ENCODE peak calls at places on chromosomes 12 and 14, in ten cellular contexts. F is CD8-positive, alpha-beta memory T cell; Z is colonic mucosa; L is mucosa of descending colon; E is H1; B is CD8-positive, alpha-beta T cell; S is OCI-LY7; X is heart left ventricle; V is CD4-positive, CD25-positive, alpha-beta regulatory T cell; A is heart right ventricle. J is an unnamed sample. For H3K4me1, the result is how much of the 10 kb centered on the place peaks cover.

GRCh38 chr12:40093512-40093911 is 12.4 kb downstream of the SLC2A13 start:
- DNase-seq in A (no peak), Z (no peak), F (no peak), B (no peak), X (no peak), E (no peak), V (no peak), S (no peak), L (no peak), J (no peak)

GRCh38 chr12:108964391-108965166 is 56.3 kb downstream of the SVOP start:
- DNase-seq in E (no peak), S (no peak), X (no peak), B (no peak), A (no peak), L (no peak), Z (no peak), V (no peak), F (no peak), J (no peak)

GRCh38 chr14:38900887-38901286 is 202.1 kb downstream of the SEC23A start:
- DNase-seq in V (no peak), F (no peak), E (no peak), L (no peak), S (no peak), X (no peak), Z (no peak), B (no peak), A (no peak), J (no peak)

GRCh38 chr14:68704736-68705720 is 87.8 kb downstream of the ZFP36L1 start:
- DNase-seq in A (no peak), L (no peak), Z (no peak), E (no peak), V (no peak), B (no peak), S (no peak), X (no peak), F (no peak), J (no peak)

GRCh38 chr14:23123419-23123818 is 4.4 kb upstream of the CEBPE start:
- DNase-seq in A (peak), L (peak), V (no peak), X (peak), B (no peak), Z (peak), S (no peak), F (no peak), E (no peak), J (no peak)

GRCh38 chr12:70520847-70521246 is 116.4 kb downstream of the PTPRB start:
- DNase-seq in Z (no peak), L (no peak), A (no peak), E (no peak), X (no peak), V (no peak), S (no peak), B (no peak), F (no peak), J (no peak)

GRCh38 chr14:77268989-77269595 is 1.9 kb downstream of the NGB start:
- DNase-seq in V (no peak), F (no peak), Z (no peak), E (no peak), X (no peak), L (no peak), A (no peak), S (peak), B (no peak), J (peak)

GRCh38 chr14:88682495-88683114 is 110.1 kb downstream of the EML5 start:
- DNase-seq in E (no peak), X (no peak), Z (no peak), F (no peak), L (no peak), S (no peak), V (no peak), B (no peak), A (no peak), J (no peak)

GRCh38 chr14:53109028-53109687 is 44.0 kb downstream of the DDHD1 start:
- DNase-seq in Z (no peak), X (no peak), S (peak), F (peak), L (no peak), E (no peak), A (no peak), B (peak), V (peak), J (peak)

GRCh38 chr14:82313889-82314288 is 780.2 kb upstream of the SEL1L start:
- DNase-seq in Z (no peak), A (no peak), V (no peak), F (no peak), E (no peak), S (no peak), B (no peak), L (no peak), X (no peak), J (no peak)

GRCh38 chr14:98954347-98955000 is 317.5 kb downstream of the BCL11B start:
- DNase-seq in X (no peak), S (no peak), E (peak), V (no peak), A (no peak), F (no peak), B (no peak), Z (peak), L (no peak), J (no peak)

GRCh38 chr12:46148706-46149463 is 120.0 kb downstream of the SLC38A1 start:
- DNase-seq in F (no peak), L (no peak), E (no peak), X (no peak), S (no peak), B (no peak), V (no peak), Z (no peak), A (no peak), J (no peak)

GRCh38 chr12:77724367-77724957 is 106.2 kb upstream of the NAV3 start:
- DNase-seq in Z (no peak), B (no peak), S (peak), A (no peak), X (no peak), F (no peak), E (no peak), V (no peak), L (no peak), J (no peak)

GRCh38 chr14:64705406-64706118 is 1.3 kb downstream of the PLEKHG3 start:
- DNase-seq in F (peak), B (no peak), A (no peak), X (peak), V (no peak), E (no peak), Z (peak), L (peak), S (no peak), J (peak)

GRCh38 chr14:59631237-59631636 is 54.6 kb upstream of the CCDC175 start:
- DNase-seq in A (no peak), S (peak), L (no peak), F (no peak), B (no peak), V (no peak), E (peak), X (no peak), Z (no peak), J (no peak)

GRCh38 chr12:96503971-96504370 is 14.6 kb downstream of the CFAP54 start:
- DNase-seq in Z (no peak), S (no peak), B (no peak), A (no peak), F (no peak), V (no peak), L (no peak), X (no peak), E (no peak), J (no peak)

DNA sequence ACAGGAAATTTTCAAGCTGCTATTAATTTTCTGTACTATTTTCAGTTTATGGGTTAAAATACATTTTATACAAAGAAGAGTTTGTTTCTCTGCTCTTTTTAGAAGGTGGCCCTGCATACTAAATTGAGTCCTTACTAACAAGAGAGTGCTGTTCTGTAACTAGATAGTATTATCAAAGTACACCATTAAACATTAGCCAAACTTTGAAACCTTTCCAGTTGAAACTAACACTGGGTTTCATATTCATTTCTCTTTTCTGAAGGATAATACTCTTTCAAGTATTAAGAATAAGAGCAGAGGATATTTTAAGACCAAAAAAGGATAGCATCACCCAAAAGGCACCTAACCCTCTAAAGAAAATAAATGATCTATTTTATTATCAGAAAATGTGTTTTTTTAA is 47.2 kb downstream of the PEBP1 start:
- DNase-seq in Z (no peak), F (no peak), E (no peak), B (no peak), V (no peak), X (no peak), A (no peak), L (no peak), S (no peak), J (no peak)
- H3K4me1 ChIP-seq in Z (under half), F (under half), E (under half), B (under half), V (under half), X (under half), A (under half), L (under half), S (under half), J (under half)

GRCh38 chr12:114664661-114665320 is 19.2 kb downstream of the TBX3 start:
- DNase-seq in A (no peak), F (no peak), L (no peak), V (no peak), Z (no peak), B (no peak), S (no peak), X (no peak), E (peak), J (no peak)
- H3K4me3 ChIP-seq in A (no peak), F (no peak), L (no peak), V (no peak), Z (no peak), B (no peak), S (no peak), X (peak), E (peak), J (no peak)

DNA sequence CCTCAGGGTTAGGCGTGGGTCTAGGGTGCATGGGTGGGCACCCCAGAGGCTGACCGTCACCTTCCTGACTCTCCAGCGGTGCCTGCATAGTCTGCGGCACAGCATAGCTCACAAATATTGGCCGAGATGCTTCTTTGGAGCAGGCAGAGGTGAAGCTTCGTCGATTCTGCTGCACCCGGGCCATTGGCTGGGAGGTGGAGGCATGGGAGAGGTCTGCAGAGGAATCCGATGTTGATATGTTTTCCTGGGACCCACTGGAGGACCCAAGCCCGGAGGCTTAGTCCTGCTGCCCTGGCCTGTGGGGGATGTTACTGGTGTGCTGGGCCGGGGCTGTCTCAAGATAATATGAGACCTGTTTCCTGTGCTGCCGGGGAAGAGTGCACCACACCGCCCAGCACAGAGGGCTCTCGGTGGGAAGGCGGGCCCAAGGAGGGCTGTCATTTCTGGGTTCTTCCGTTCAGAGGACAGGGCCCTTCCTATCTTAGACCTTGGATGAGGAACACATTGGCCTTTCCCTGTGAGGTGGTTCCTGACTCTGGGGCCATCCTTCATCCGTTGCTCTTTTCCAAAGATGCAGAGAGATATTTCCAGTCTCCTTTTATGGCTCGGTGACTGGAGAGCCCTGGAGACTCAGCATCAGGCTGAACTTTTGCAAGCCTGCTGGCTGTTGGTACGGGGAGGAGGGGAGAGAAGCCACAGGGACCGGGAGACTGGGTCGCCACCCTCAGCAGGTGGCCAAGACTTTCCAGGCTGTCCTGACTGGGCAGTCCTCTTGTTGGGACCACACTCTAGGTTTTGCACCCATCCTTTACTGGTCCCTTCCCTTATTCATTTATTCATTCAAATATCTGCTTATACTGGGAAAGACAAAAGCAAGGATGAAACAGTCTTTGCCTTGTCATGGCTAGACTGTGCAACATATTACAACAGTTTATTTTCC is 143.5 kb downstream of the TSPAN9 start:
- DNase-seq in B (no peak), E (no peak), F (no peak), V (no peak), L (no peak), Z (no peak), S (no peak), X (no peak), A (no peak), J (no peak)
- H3K4me1 ChIP-seq in B (under half), E (under half), F (under half), V (under half), L (under half), Z (under half), S (under half), X (half or more), A (half or more), J (under half)

DNA sequence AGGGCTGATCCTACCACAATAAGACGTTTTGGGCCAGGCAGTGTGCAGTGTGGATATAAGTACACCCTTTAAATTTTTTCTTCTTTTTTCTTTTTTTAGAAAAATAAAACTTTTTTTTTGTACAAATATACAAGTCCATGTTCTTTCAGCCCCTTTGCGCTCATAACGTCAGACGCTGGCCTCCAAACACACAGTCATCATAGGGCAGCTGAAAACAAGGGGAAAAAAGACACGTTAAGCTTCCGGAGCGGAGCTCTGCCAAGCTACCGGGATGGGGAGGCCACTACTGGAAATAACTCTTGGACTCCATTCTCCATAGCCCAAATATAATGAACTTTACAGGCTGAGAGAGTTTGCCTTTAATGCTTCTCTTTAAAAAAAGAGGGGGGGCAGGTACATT is 2.7 kb downstream of the NFKBIA start:
- DNase-seq in E (no peak), A (peak), X (no peak), Z (no peak), V (no peak), S (no peak), B (no peak), F (no peak), L (no peak), J (no peak)
- H3K4me3 ChIP-seq in E (no peak), A (peak), X (peak), Z (peak), V (peak), S (no peak), B (peak), F (peak), L (no peak), J (no peak)

DNA sequence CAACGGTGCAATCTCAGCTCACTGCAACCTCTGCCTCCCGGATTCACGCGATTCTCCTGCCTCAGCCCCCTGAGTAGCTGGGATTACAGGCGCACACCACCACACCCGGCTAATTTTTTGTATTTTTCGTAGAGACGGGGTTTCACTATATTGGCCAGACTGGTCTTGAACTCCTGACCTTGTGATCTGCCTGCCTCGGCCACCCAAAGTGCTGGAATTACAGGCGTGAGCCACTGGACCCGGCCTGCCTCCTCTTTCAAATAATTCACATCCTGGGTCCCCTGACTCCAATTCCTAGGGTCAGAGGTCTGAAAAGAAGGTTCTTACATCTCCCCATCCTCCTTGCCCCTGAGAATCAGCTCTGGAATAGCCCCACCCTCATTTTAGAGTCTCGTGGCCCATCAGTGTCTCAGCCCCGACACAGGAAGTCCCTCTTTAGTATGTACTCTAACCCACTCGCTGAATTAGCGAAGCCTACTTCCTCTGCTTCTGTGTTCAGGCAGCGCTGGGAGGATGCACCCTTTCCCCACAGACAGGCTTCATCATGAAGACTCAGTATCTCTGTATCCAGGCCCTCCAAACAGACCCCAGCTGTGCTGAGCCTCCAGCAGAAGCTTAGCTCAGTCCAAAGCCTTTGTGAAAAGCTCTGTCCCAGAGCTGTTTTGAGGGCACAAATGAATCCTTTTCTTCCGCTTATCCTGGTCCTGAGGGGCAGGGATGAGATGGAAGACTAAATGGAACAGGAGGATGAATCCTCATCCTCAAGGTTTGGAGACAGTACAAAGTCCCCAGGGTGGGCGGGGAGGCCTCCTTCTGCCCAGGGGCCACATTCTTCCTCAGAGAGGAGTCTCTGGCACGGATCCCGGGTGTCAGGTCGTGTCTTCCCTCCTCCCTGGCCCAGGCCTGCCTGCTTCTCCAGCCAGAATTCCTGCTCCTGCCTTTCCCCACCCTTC is 3.5 kb downstream of the LPAR5 start:
- DNase-seq in V (no peak), F (peak), S (peak), A (no peak), E (no peak), X (peak), Z (peak), L (peak), B (peak), J (no peak)
- H3K4me1 ChIP-seq in V (half or more), F (under half), S (half or more), A (under half), E (under half), X (under half), Z (under half), L (under half), B (half or more), J (under half)

GRCh38 chr12:4277856-4278581 is 4.5 kb downstream of the CCND2 start:
- DNase-seq in B (no peak), F (no peak), V (no peak), L (no peak), Z (no peak), S (no peak), X (no peak), E (no peak), A (no peak), J (no peak)

GRCh38 chr12:4277205-4277543 is 3.6 kb downstream of the CCND2 start:
- DNase-seq in A (no peak), Z (no peak), X (no peak), S (no peak), F (no peak), E (no peak), V (no peak), B (no peak), L (no peak), J (no peak)

GRCh38 chr12:4275869-4276253 is 2.3 kb downstream of the CCND2 start:
- DNase-seq in Z (peak), L (peak), S (no peak), V (no peak), B (no peak), X (peak), E (peak), A (peak), F (no peak), J (no peak)

GRCh38 chr12:4274960-4275868 is 1.7 kb downstream of the CCND2 start:
- DNase-seq in E (peak), F (no peak), B (no peak), Z (peak), L (peak), X (peak), A (no peak), S (no peak), V (no peak), J (no peak)

GRCh38 chr12:4276524-4277204 is 3.1 kb downstream of the CCND2 start:
- DNase-seq in V (peak), Z (peak), E (peak), B (peak), F (peak), S (peak), X (peak), A (peak), L (peak), J (peak)
- H3K4me3 ChIP-seq in V (peak), Z (peak), E (peak), B (no peak), F (peak), S (no peak), X (peak), A (peak), L (no peak), J (no peak)

GRCh38 chr12:112421363-112421762 is 2.6 kb downstream of the PTPN11 start:
- DNase-seq in B (no peak), X (no peak), L (no peak), Z (no peak), F (no peak), S (no peak), V (no peak), A (no peak), E (no peak), J (no peak)

GRCh38 chr12:112419269-112420133 is 754 bp downstream of the PTPN11 start:
- DNase-seq in L (no peak), F (no peak), A (peak), E (no peak), X (peak), V (no peak), S (no peak), Z (peak), B (no peak), J (peak)

GRCh38 chr12:112420740-112421139 is 2.0 kb downstream of the PTPN11 start:
- DNase-seq in X (no peak), F (no peak), Z (no peak), L (no peak), S (no peak), V (no peak), A (no peak), B (no peak), E (no peak), J (no peak)

GRCh38 chr12:112418596-112419268 is at the start of gene PTPN11:
- DNase-seq in E (peak), A (peak), S (peak), B (peak), F (peak), Z (peak), V (peak), L (peak), X (peak), J (peak)

GRCh38 chr12:112418248-112418595 is 525 bp upstream of the PTPN11 start:
- DNase-seq in F (no peak), Z (no peak), B (no peak), V (no peak), S (peak), E (no peak), L (no peak), A (no peak), X (no peak), J (no peak)
- H3K4me1 ChIP-seq in F (under half), Z (under half), B (under half), V (under half), S (under half), E (under half), L (under half), A (under half), X (under half), J (under half)

DNA sequence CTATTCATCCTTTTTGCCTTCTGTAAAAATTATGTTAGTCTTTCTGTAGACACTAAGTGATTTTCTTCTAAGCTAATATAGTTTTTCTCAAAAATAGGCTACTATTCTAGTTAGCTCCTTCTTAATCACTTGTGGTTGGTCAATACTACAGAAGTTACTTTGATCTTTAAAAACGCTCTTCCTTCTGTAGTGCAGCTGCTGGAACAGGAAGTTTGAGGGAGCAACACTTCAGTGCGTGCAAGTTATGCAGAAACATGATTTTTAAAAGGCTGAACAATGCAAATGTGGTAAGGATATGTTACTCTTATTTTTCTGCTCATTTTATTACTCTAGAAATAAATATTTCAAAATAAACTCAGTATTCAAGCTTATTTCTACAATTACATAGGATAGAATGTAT is 11.1 kb upstream of the RERGL start:
- DNase-seq in L (no peak), V (no peak), A (no peak), S (peak), X (no peak), B (no peak), Z (no peak), E (no peak), F (no peak), J (no peak)
- H3K4me3 ChIP-seq in L (no peak), V (no peak), A (no peak), S (peak), X (no peak), B (no peak), Z (no peak), E (no peak), F (no peak), J (no peak)

J was measured in SJSA1.